ENCODE peak calls at places on chromosomes 3 and 15, in nine cellular contexts. C is thoracic aorta; Z is endothelial cell of umbilical vein; E is CD8-positive, alpha-beta memory T cell; G is neural progenitor cell; T is mammary epithelial cell; K is fibroblast of lung; R is hepatocyte; W is left ventricle myocardium inferior. X is an unnamed sample.
A peak's percentile ranks its signal among the peaks of the same experiment; 100 is the strongest.

GRCh38 chr15:65059369-65059750 is 8.4 kb downstream of the RASL12 start:
- DNase-seq in C (no peak), R (no peak), Z (no peak), G (no peak), W (no peak), E (no peak), K (no peak), T (no peak), X (no peak)

GRCh38 chr3:82236257-82236656 is 474.8 kb upstream of the GBE1 start:
- DNase-seq in T (no peak), C (no peak), R (no peak), W (no peak), E (no peak), Z (no peak), G (no peak), K (no peak), X (no peak)

GRCh38 chr3:70876154-70876553 is 563.7 kb upstream of the MDFIC2 start:
- DNase-seq in R (no peak), W (no peak), K (no peak), E (no peak), G (no peak), Z (no peak), T (no peak), C (no peak), X (no peak)

GRCh38 chr15:59329570-59330350 is 42.9 kb downstream of the MYO1E start:
- DNase-seq in C (no peak), G (no peak), R (peak; percentile 42), T (no peak), Z (no peak), K (peak; percentile 97), W (no peak), E (no peak), X (no peak)

GRCh38 chr3:187889601-187890404 is 144.5 kb upstream of the BCL6 start:
- DNase-seq in C (no peak), R (no peak), W (no peak), K (no peak), E (no peak), Z (no peak), G (no peak), T (no peak), X (no peak)

GRCh38 chr3:60886518-60886917 is 364.7 kb downstream of the FHIT start:
- DNase-seq in C (no peak), W (no peak), G (no peak), Z (no peak), T (no peak), E (no peak), K (no peak), R (no peak), X (no peak)

GRCh38 chr3:36792342-36792741 is 28.0 kb upstream of the DCLK3 start:
- DNase-seq in W (no peak), T (peak; percentile 27), K (peak; percentile 23), G (peak; percentile 78), Z (peak; percentile 26), R (peak; percentile 18), C (no peak), E (no peak), X (no peak)

GRCh38 chr3:148957586-148957985 is 33.8 kb upstream of the GYG1 start:
- DNase-seq in C (no peak), T (no peak), Z (no peak), K (no peak), R (no peak), G (peak; percentile 42), E (no peak), W (no peak), X (no peak)

GRCh38 chr3:74067296-74067695 is 442.6 kb upstream of the PDZRN3 start:
- DNase-seq in E (no peak), R (peak; percentile 23), W (no peak), Z (no peak), G (peak; percentile 11), T (peak; percentile 29), K (no peak), C (no peak), X (peak; percentile 10)

GRCh38 chr15:101128696-101129095 is 123.2 kb downstream of the CHSY1 start:
- DNase-seq in T (no peak), W (no peak), C (no peak), G (no peak), E (peak; percentile 26), Z (no peak), K (no peak), R (no peak), X (no peak)

GRCh38 chr15:101128191-101128590 is 123.7 kb downstream of the CHSY1 start:
- DNase-seq in W (no peak), R (peak; percentile 34), K (peak; percentile 98), E (peak; percentile 1), G (no peak), T (peak; percentile 80), C (no peak), Z (peak; percentile 56), X (no peak)

GRCh38 chr15:101127503-101128076 is 124.3 kb downstream of the CHSY1 start:
- DNase-seq in C (peak; percentile 63), T (peak; percentile 37), G (no peak), Z (peak; percentile 94), E (peak; percentile 60), R (peak; percentile 61), K (peak; percentile 98), W (peak; percentile 75), X (peak; percentile 66)

GRCh38 chr15:101124731-101125558 is 126.9 kb downstream of the CHSY1 start:
- DNase-seq in T (peak; percentile 14), C (no peak), W (no peak), R (no peak), G (no peak), K (peak; percentile 99), Z (peak; percentile 41), E (peak; percentile 21), X (no peak)

GRCh38 chr15:101126618-101127502 is 125.0 kb downstream of the CHSY1 start:
- DNase-seq in G (peak; percentile 53), Z (no peak), T (no peak), C (no peak), R (no peak), E (peak; percentile 35), K (peak; percentile 69), W (no peak), X (no peak)
- H3K4me1 ChIP-seq in G (peaks cover 20% of the 10 kb centered on the region), Z (peaks cover 20% of the 10 kb centered on the region), T (peaks cover 25% of the 10 kb centered on the region), C (peaks cover 44% of the 10 kb centered on the region), R (peaks cover 15% of the 10 kb centered on the region), E (peaks cover 24% of the 10 kb centered on the region), K (peaks cover 23% of the 10 kb centered on the region), W (peaks cover 37% of the 10 kb centered on the region), X (no peaks in the 10 kb centered on the region)

DNA sequence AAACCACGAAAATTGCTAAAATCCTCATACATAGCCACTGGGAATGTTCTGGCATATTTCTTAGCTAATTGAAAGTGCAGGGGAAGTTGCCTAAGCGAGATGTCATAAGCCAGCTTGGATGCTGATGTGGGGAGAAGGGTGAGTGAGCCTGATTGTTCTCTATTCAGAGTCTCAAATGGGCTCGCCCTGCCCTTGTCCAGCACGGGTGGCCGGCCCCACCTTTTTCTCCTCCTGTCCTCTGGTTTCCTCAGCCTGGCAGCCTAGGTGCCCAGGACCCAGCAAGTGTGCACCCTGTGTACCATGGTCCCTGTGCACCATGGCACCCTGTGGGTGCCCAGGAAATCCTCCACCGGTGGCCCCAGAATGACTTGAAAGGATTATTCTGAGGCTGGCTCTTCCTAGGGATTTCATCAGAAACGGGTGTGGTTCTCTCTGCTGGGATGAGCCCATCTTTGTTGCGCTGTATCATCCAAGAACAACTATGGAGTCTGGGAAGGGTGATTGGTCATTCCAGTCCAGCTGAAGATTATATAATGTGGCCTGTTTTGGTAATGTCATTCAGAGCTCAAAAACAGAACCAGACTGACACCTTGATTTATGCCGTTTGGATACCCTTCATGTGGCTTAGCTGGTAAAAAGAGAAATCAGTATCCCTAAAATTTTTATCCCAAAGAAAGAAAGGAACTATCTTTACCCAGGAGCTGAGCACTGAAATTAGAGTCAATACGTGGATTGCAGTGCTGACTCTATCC is 150.8 kb upstream of the BHLHE40 start:
- DNase-seq in E (no peak), C (no peak), K (peak; percentile 93), G (no peak), W (peak; percentile 33), R (no peak), Z (no peak), T (peak; percentile 38), X (no peak)
- H3K27ac ChIP-seq in E (no peak overlapping the region), C (peak overlapping the region; percentile 49), K (no peak overlapping the region), G (no peak overlapping the region), W (peak overlapping the region; percentile 86), R (no peak overlapping the region), Z (no peak overlapping the region), T (no peak overlapping the region), X (no peak overlapping the region)

GRCh38 chr15:66897971-66898370 is 167.4 kb upstream of the SMAD3 start:
- DNase-seq in C (no peak), W (no peak), E (no peak), T (no peak), G (no peak), Z (no peak), R (no peak), K (no peak), X (no peak)
- H3K4me3 ChIP-seq in C (no peak overlapping the region), W (no peak overlapping the region), E (no peak overlapping the region), T (no peak overlapping the region), G (no peak overlapping the region), Z (no peak overlapping the region), R (no peak overlapping the region), K (no peak overlapping the region), X (no peak overlapping the region)

GRCh38 chr15:41897327-41897726 is 3.5 kb upstream of the SPTBN5 start:
- DNase-seq in W (no peak), C (no peak), E (no peak), T (no peak), Z (no peak), R (no peak), G (no peak), K (no peak), X (no peak)
- H3K4me1 ChIP-seq in W (peaks cover 49% of the 10 kb centered on the region), C (peaks cover 20% of the 10 kb centered on the region), E (peaks cover 33% of the 10 kb centered on the region), T (peaks cover 32% of the 10 kb centered on the region), Z (peaks cover 16% of the 10 kb centered on the region), R (peaks cover 11% of the 10 kb centered on the region), G (peaks cover 7% of the 10 kb centered on the region), K (peaks cover 11% of the 10 kb centered on the region), X (peaks cover 3% of the 10 kb centered on the region)

GRCh38 chr3:182108351-182108750 is 396.6 kb downstream of the SOX2 start:
- DNase-seq in W (no peak), C (no peak), E (no peak), R (no peak), K (no peak), Z (no peak), T (no peak), G (no peak), X (no peak)

GRCh38 chr3:182104811-182105316 is 393.1 kb downstream of the SOX2 start:
- DNase-seq in T (no peak), C (no peak), E (no peak), R (no peak), K (no peak), W (no peak), Z (no peak), G (no peak), X (no peak)

GRCh38 chr3:182105875-182106274 is 394.1 kb downstream of the SOX2 start:
- DNase-seq in Z (no peak), R (no peak), G (no peak), C (no peak), E (no peak), W (no peak), T (peak; percentile 73), K (peak; percentile 45), X (no peak)
- H3K27ac ChIP-seq in Z (no peak overlapping the region), R (no peak overlapping the region), G (no peak overlapping the region), C (no peak overlapping the region), E (no peak overlapping the region), W (no peak overlapping the region), T (peak overlapping the region; percentile 9), K (no peak overlapping the region), X (no peak overlapping the region)

GRCh38 chr15:40161693-40162401 is 978 bp downstream of the BUB1B start:
- DNase-seq in G (no peak), K (no peak), R (no peak), W (no peak), E (no peak), T (no peak), C (no peak), Z (no peak), X (no peak)
- H3K4me3 ChIP-seq in G (peak overlapping the region; percentile 69), K (peak overlapping the region; percentile 75), R (peak overlapping the region; percentile 79), W (peak overlapping the region; percentile 75), E (peak overlapping the region; percentile 65), T (peak overlapping the region; percentile 97), C (peak overlapping the region; percentile 74), Z (peak overlapping the region; percentile 92), X (no peak overlapping the region)

GRCh38 chr15:91862891-91863520 is 9.5 kb downstream of the SLCO3A1 start:
- DNase-seq in R (no peak), Z (no peak), T (no peak), W (no peak), G (no peak), E (no peak), C (no peak), K (no peak), X (no peak)
- H3K4me1 ChIP-seq in R (no peaks in the 10 kb centered on the region), Z (no peaks in the 10 kb centered on the region), T (peaks cover 33% of the 10 kb centered on the region), W (peaks cover 100% of the 10 kb centered on the region), G (peaks cover 29% of the 10 kb centered on the region), E (peaks cover 90% of the 10 kb centered on the region), C (peaks cover 51% of the 10 kb centered on the region), K (peaks cover 30% of the 10 kb centered on the region), X (no peaks in the 10 kb centered on the region)

X was measured in prostate gland.